ENCODE peak calls at places on chromosomes 3 and 15, in six cellular contexts. O, X, W, E, G and D are unnamed samples.
A peak's percentile ranks its signal among the peaks of the same experiment; 100 is the strongest.

GRCh38 chr3:24138876-24139256 is 193.8 kb downstream of the NR1D2 start:
- DNase-seq in X (no peak), W (no peak), O (no peak), E (no peak), G (no peak), D (no peak)

GRCh38 chr15:68599560-68600071 is 20.8 kb downstream of the CORO2B start:
- DNase-seq in X (no peak), W (peak; percentile 61), G (no peak), O (no peak), E (no peak), D (peak; percentile 67)

GRCh38 chr3:189772584-189772983 is 141.4 kb downstream of the TP63 start:
- DNase-seq in X (no peak), E (no peak), G (no peak), O (no peak), W (peak; percentile 56), D (no peak)

GRCh38 chr3:38723569-38724391 is 74.3 kb upstream of the SCN5A start:
- DNase-seq in X (no peak), O (no peak), G (no peak), W (peak; percentile 12), E (no peak), D (no peak)

GRCh38 chr3:42463093-42463492 is 39.4 kb upstream of the VIPR1 start:
- DNase-seq in W (no peak), E (no peak), O (no peak), G (no peak), X (no peak), D (no peak)

GRCh38 chr3:149234671-149235245 is 13.1 kb upstream of the CP start:
- DNase-seq in W (peak; percentile 18), O (no peak), X (no peak), G (no peak), E (no peak), D (no peak)

GRCh38 chr3:188316021-188316722 is 162.2 kb downstream of the LPP start:
- DNase-seq in E (no peak), W (peak; percentile 32), X (no peak), O (no peak), G (no peak), D (no peak)

GRCh38 chr3:173958805-173959204 is 561.3 kb downstream of the NLGN1 start:
- DNase-seq in W (no peak), E (no peak), X (no peak), G (no peak), O (no peak), D (no peak)

GRCh38 chr3:50339485-50340196 is 995 bp downstream of the RASSF1 start:
- DNase-seq in G (no peak), E (no peak), W (peak; percentile 52), X (no peak), O (no peak), D (no peak)

GRCh38 chr3:19471147-19471546 is 322.8 kb downstream of the KCNH8 start:
- DNase-seq in W (no peak), E (no peak), O (no peak), G (no peak), X (no peak), D (no peak)

GRCh38 chr3:71956716-71957115 is 171.8 kb upstream of the PROK2 start:
- DNase-seq in G (no peak), O (no peak), X (no peak), W (no peak), E (no peak), D (no peak)

GRCh38 chr3:190089711-190090110 is 31.0 kb downstream of the P3H2 start:
- DNase-seq in G (no peak), E (no peak), W (no peak), X (no peak), O (no peak), D (no peak)

GRCh38 chr3:61875073-61875472 is 313.7 kb downstream of the PTPRG start:
- DNase-seq in W (peak; percentile 70), E (no peak), X (peak; percentile 18), G (no peak), O (peak; percentile 31), D (no peak)

GRCh38 chr15:90873998-90874605 is 5.7 kb downstream of the FURIN start:
- DNase-seq in W (no peak), O (peak; percentile 84), X (no peak), E (no peak), G (no peak), D (no peak)

GRCh38 chr15:39629376-39629775 is 48.5 kb downstream of the THBS1 start:
- DNase-seq in E (no peak), X (no peak), O (no peak), G (no peak), W (peak; percentile 54), D (no peak)

GRCh38 chr3:169112153-169112892 is 551.2 kb downstream of the MECOM start:
- DNase-seq in W (peak; percentile 82), X (peak; percentile 69), G (no peak), O (no peak), E (peak; percentile 6), D (no peak)

GRCh38 chr3:126512026-126512425 is 5.5 kb downstream of the UROC1 start:
- DNase-seq in O (no peak), E (no peak), W (no peak), X (no peak), G (no peak), D (no peak)

GRCh38 chr3:15387171-15387581 is 40.2 kb downstream of the METTL6 start:
- DNase-seq in O (no peak), G (no peak), W (peak; percentile 25), X (no peak), E (no peak), D (no peak)

GRCh38 chr3:127671523-127672428 is 976 bp upstream of the ABTB1 start:
- DNase-seq in E (no peak), G (peak; percentile 21), X (no peak), W (peak; percentile 11), O (no peak), D (no peak)

GRCh38 chr15:53671545-53671944 is 87.9 kb downstream of the WDR72 start:
- DNase-seq in X (no peak), G (no peak), W (no peak), O (no peak), E (no peak), D (no peak)

GRCh38 chr15:70722266-70723123 is 40.9 kb downstream of the UACA start:
- DNase-seq in E (peak; percentile 45), G (no peak), W (peak; percentile 77), O (no peak), X (peak; percentile 43), D (peak; percentile 22)

GRCh38 chr3:122183521-122183892 is at the start of gene CASR:
- DNase-seq in G (no peak), O (no peak), E (no peak), W (peak; percentile 4), X (no peak), D (no peak)

GRCh38 chr3:65785065-65785645 is 253.6 kb downstream of the MAGI1 start:
- DNase-seq in E (peak; percentile 32), X (peak; percentile 56), W (peak; percentile 79), G (no peak), O (no peak), D (no peak)

GRCh38 chr3:84958495-84959469 is at the start of gene CADM2:
- DNase-seq in E (no peak), G (peak; percentile 68), X (no peak), O (peak; percentile 87), W (peak; percentile 80), D (peak; percentile 76)

GRCh38 chr3:46934067-46934466 is 42.5 kb downstream of the CCDC12 start:
- DNase-seq in W (no peak), O (no peak), E (no peak), G (no peak), X (no peak), D (no peak)

GRCh38 chr3:190120161-190121060 is at the start of gene P3H2:
- DNase-seq in X (peak; percentile 78), W (peak; percentile 96), O (peak; percentile 81), E (peak; percentile 64), G (no peak), D (peak; percentile 57)

GRCh38 chr3:128310286-128311058 is 156.2 kb downstream of the DNAJB8 start:
- DNase-seq in X (no peak), E (no peak), W (no peak), G (no peak), O (peak; percentile 22), D (no peak)

GRCh38 chr3:127822836-127823589 is 698 bp upstream of the MGLL start:
- DNase-seq in G (no peak), E (no peak), W (peak; percentile 22), O (peak; percentile 49), X (no peak), D (peak; percentile 33)

GRCh38 chr3:151425640-151426336 is 35.1 kb downstream of the IGSF10 start:
- DNase-seq in X (no peak), W (no peak), G (no peak), O (no peak), E (no peak), D (no peak)

GRCh38 chr3:78666458-78666800 is 1101.4 kb downstream of the ROBO1 start:
- DNase-seq in W (no peak), E (no peak), X (no peak), O (no peak), G (no peak), D (no peak)

GRCh38 chr3:60434945-60435344 is 816.3 kb downstream of the FHIT start:
- DNase-seq in X (no peak), E (no peak), W (no peak), O (no peak), G (no peak), D (no peak)

DNA sequence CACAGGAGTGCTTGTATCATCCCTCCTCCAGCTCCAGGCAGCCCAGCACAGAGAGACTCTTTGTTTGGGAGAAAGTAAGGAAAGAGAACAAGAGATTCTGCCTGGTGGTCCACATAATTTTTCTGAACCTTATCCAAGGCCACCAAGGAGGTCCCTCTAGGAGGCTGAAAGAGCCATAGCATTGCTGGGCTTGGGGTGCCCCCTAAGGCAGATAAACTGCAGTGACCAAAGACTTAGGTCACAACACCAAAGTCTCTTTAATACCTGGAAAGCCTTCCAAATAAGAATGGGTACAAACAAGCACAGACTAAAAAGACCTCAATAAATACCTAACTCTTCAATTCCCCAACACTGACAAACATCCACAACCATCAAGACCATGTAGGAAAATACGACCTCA is 310.2 kb upstream of the PPP2R3A start:
- DNase-seq in O (no peak), E (no peak), W (no peak), G (no peak), X (no peak), D (no peak)
- TF ChIP-seq CTCF in O (no peak), E (no peak), W (no peak), G (no peak), X (no peak), D (no peak)

GRCh38 chr3:37456270-37456708 is 281.9 kb upstream of the LRRFIP2 start:
- DNase-seq in W (peak; percentile 65), O (peak; percentile 63), X (no peak), E (no peak), G (no peak), D (no peak)
- TF ChIP-seq CTCF in W (no peak), O (no peak), X (no peak), E (no peak), G (no peak), D (no peak)

GRCh38 chr3:198071602-198072285 is 111.7 kb downstream of the LMLN start:
- DNase-seq in W (peak; percentile 75), G (no peak), X (peak; percentile 66), E (peak; percentile 99), O (no peak), D (no peak)
- TF ChIP-seq CTCF in W (peak; percentile 18), G (no peak), X (peak; percentile 8), E (peak; percentile 46), O (no peak), D (no peak)

DNA sequence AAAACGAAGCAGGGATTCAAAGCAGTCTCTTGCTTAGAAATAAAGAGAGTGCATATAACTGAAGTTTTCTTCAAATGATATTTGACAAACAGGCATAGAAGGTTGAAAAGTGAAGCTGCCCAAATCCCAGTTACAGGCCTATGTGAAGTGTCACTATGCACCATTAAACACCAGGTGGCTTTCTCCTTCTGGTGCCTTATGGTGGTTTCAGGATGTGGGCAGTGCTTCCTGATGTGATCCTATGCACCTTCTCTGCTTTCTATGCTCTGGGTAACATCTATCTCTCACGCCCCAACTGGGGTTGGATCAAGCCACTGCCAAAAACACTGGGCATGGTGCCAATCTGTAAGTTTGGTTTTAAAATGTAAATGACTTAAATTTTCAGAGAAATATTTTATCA is 744.7 kb downstream of the TUSC7 start:
- DNase-seq in E (no peak), G (no peak), O (no peak), W (peak; percentile 1), X (no peak), D (no peak)
- TF ChIP-seq CTCF in E (no peak), G (no peak), O (no peak), W (no peak), X (no peak), D (no peak)